ENCODE peak calls at places on chromosome 5, in four cellular contexts. F, T, Q and N are unnamed samples.
A peak's percentile ranks its signal among the peaks of the same experiment; 100 is the strongest.

GRCh38 chr5:157431544-157432200 is 28.3 kb upstream of the NIPAL4 start:
- DNase-seq in F (peak; percentile 73), T (peak; percentile 38), Q (no peak), N (no peak)

GRCh38 chr5:154593091-154593490 is 115.1 kb upstream of the HAND1 start:
- DNase-seq in F (peak; percentile 77), T (no peak), Q (no peak), N (no peak)

GRCh38 chr5:72268753-72269410 is 51.2 kb downstream of the MRPS27 start:
- DNase-seq in F (peak; percentile 66), T (peak; percentile 44), Q (no peak), N (no peak)

GRCh38 chr5:172837640-172838039 is 3.6 kb downstream of the ERGIC1 start:
- DNase-seq in F (no peak), T (no peak), Q (no peak), N (no peak)

GRCh38 chr5:177335701-177336065 is 15.8 kb downstream of the LMAN2 start:
- DNase-seq in F (no peak), T (no peak), Q (no peak), N (no peak)

GRCh38 chr5:135324897-135325650 is 74.0 kb downstream of the MACROH2A1 start:
- DNase-seq in F (no peak), T (no peak), Q (no peak), N (no peak)

GRCh38 chr5:73693573-73694061 is 67.6 kb downstream of the ARHGEF28 start:
- DNase-seq in F (peak; percentile 66), T (no peak), Q (no peak), N (no peak)

GRCh38 chr5:33936381-33937016 is at the start of gene RXFP3:
- DNase-seq in F (peak; percentile 66), T (no peak), Q (peak; percentile 19), N (no peak)

GRCh38 chr5:13107553-13107952 is 836.9 kb downstream of the DNAH5 start:
- DNase-seq in F (no peak), T (no peak), Q (no peak), N (no peak)

DNA sequence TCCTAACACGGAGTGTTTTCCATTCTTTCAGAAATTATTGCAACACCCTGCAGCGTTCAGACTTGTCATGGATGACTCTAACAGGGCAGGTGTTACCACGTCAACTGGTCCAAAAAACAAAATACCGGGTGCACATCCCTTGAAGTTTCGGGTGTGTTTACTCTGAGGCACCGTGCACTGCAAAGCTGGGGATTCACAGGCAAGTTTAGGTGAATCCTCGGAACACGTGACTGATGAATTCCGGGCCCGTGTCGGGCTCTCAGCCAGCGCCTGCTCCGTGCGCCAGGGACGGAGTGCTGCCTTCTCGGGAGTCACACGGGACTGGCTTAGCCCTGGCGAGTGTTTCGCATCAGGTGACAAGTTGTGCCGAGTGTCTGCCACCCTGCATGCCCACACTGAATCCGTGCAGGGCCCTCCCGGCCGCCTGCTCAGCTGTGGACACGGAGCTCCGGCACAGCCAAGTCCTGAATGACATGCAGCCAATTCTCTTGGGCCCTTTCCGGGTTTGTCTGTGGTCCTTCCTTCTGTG is 66.0 kb upstream of the IRX4 start:
- DNase-seq in F (no peak), T (no peak), Q (peak; percentile 80), N (peak; percentile 90)
- H3K27ac ChIP-seq in F (peak overlapping the region; percentile 73), T (no peak overlapping the region), Q (peak overlapping the region; percentile 5), N (peak overlapping the region; percentile 39)

GRCh38 chr5:141867139-141867538 is 11.1 kb downstream of the PCDH1 start:
- DNase-seq in F (no peak), T (no peak), Q (no peak), N (no peak)
- H3K27ac ChIP-seq in F (no peak overlapping the region), T (no peak overlapping the region), Q (no peak overlapping the region), N (peak overlapping the region; percentile 86)

GRCh38 chr5:68250662-68251298 is 35.2 kb downstream of the PIK3R1 start:
- DNase-seq in F (no peak), T (no peak), Q (no peak), N (no peak)
- H3K27ac ChIP-seq in F (peak overlapping the region; percentile 40), T (no peak overlapping the region), Q (peak overlapping the region; percentile 80), N (peak overlapping the region; percentile 52)

DNA sequence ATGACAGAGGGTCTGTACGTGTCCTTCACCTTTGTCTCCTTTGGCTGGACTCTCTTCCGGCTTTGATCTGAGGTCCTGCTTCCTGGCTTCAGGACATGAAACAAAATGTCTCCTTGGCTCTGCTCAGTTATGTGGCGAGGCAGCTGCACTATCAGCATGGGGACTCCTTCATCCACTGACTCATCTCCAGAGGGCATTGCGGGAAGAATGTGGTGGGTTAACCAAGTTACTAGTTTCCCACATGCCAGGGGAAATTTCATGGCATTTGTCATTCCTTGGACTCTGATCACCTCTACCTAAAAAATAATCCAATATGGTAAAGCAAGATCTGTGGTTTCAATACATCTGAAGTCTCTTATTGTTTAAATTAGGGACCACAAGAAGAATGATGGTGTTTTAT is 259.7 kb downstream of the MED10 start:
- DNase-seq in F (no peak), T (no peak), Q (no peak), N (no peak)
- H3K27ac ChIP-seq in F (no peak overlapping the region), T (no peak overlapping the region), Q (no peak overlapping the region), N (no peak overlapping the region)

DNA sequence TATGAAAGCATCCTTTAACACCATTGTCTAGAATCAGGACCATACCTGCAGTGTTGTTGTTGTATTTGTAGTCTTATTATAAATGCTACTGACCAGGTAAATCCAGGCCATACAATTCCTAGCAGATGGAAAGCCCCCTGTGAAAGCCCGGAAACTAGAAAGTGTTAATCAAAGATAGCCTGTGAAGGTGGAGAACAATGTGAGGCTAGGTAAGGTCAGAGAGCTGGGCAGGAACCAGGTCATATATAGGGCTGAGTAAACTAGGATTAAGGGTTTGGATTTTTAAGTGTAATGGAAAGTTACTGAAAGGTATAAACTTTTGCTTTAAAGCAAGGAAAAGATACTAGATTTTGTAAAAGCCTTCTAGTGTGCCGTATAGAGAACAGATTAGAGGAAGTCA is 6.7 kb downstream of the LRRC70 start:
- DNase-seq in F (no peak), T (no peak), Q (no peak), N (no peak)
- H3K27ac ChIP-seq in F (no peak overlapping the region), T (no peak overlapping the region), Q (no peak overlapping the region), N (no peak overlapping the region)